ENCODE peak calls at places on chromosomes 6 and 20, in six cellular contexts. E, C, K, Z, Q and A are unnamed samples.

GRCh38 chr6:6546318-6547110 is 42.0 kb upstream of the LY86 start:
- DNase-seq in E (peak), C (peak), K (no peak), Z (no peak), Q (peak), A (peak)

GRCh38 chr6:126661646-126662045 is 321.7 kb downstream of the CENPW start:
- DNase-seq in E (no peak), C (peak), K (no peak), Z (peak), Q (no peak), A (no peak)

GRCh38 chr20:36113566-36114247 is 40.8 kb upstream of the EPB41L1 start:
- DNase-seq in E (no peak), C (no peak), K (no peak), Z (no peak), Q (no peak), A (no peak)

GRCh38 chr6:151652338-151652737 is 155.1 kb upstream of the ESR1 start:
- DNase-seq in E (no peak), C (no peak), K (no peak), Z (no peak), Q (no peak), A (no peak)

GRCh38 chr6:36249010-36249409 is 20.9 kb upstream of the PNPLA1 start:
- DNase-seq in E (no peak), C (peak), K (no peak), Z (peak), Q (no peak), A (no peak)

GRCh38 chr6:7673063-7673536 is 52.8 kb upstream of the BMP6 start:
- DNase-seq in E (peak), C (no peak), K (no peak), Z (peak), Q (no peak), A (peak)

GRCh38 chr6:144008501-144009245 is 614 bp upstream of the PLAGL1 start:
- DNase-seq in E (peak), C (no peak), K (no peak), Z (peak), Q (no peak), A (no peak)

GRCh38 chr6:24321538-24322162 is 36.2 kb downstream of the DCDC2 start:
- DNase-seq in E (peak), C (peak), K (peak), Z (no peak), Q (no peak), A (no peak)

GRCh38 chr6:4672772-4673171 is 103.4 kb upstream of the CDYL start:
- DNase-seq in E (no peak), C (peak), K (no peak), Z (no peak), Q (no peak), A (no peak)